ENCODE peak calls at places on chromosome 5, in six cellular contexts. One of them, this sample, is unnamed.

GRCh38 chr5:178398856-178399722 is 166.5 kb upstream of the PHYKPL start:
- DNase-seq in fibroblast of pulmonary artery: no peak
- DNase-seq in upper lobe of left lung: no peak
- DNase-seq in lower leg skin: peak
- DNase-seq in bronchial epithelial cell: no peak
- DNase-seq in upper lobe of right lung: peak
- DNase-seq in this sample: no peak

GRCh38 chr5:177389368-177390169 is 5.3 kb downstream of the SLC34A1 start:
- DNase-seq in upper lobe of left lung: peak
- DNase-seq in fibroblast of pulmonary artery: peak
- DNase-seq in bronchial epithelial cell: peak
- DNase-seq in lower leg skin: no peak
- DNase-seq in upper lobe of right lung: no peak
- DNase-seq in this sample: peak

GRCh38 chr5:54944364-54944763 is 41.0 kb downstream of the ESM1 start:
- DNase-seq in upper lobe of left lung: no peak
- DNase-seq in upper lobe of right lung: no peak
- DNase-seq in fibroblast of pulmonary artery: peak
- DNase-seq in lower leg skin: no peak
- DNase-seq in bronchial epithelial cell: peak
- DNase-seq in this sample: peak

GRCh38 chr5:147093138-147093537 is 141.7 kb upstream of the STK32A start:
- DNase-seq in bronchial epithelial cell: peak
- DNase-seq in upper lobe of right lung: no peak
- DNase-seq in upper lobe of left lung: no peak
- DNase-seq in lower leg skin: no peak
- DNase-seq in fibroblast of pulmonary artery: peak
- DNase-seq in this sample: peak

GRCh38 chr5:132839426-132840301 is 9.2 kb upstream of the SHROOM1 start:
- DNase-seq in bronchial epithelial cell: peak
- DNase-seq in fibroblast of pulmonary artery: peak
- DNase-seq in upper lobe of left lung: no peak
- DNase-seq in lower leg skin: no peak
- DNase-seq in upper lobe of right lung: peak
- DNase-seq in this sample: peak

GRCh38 chr5:180313677-180314076 is 21.8 kb upstream of the MAPK9 start:
- DNase-seq in bronchial epithelial cell: peak
- DNase-seq in upper lobe of left lung: peak
- DNase-seq in fibroblast of pulmonary artery: no peak
- DNase-seq in upper lobe of right lung: peak
- DNase-seq in lower leg skin: no peak
- DNase-seq in this sample: no peak

GRCh38 chr5:1314564-1314982 is 19.7 kb upstream of the TERT start:
- DNase-seq in upper lobe of left lung: peak
- DNase-seq in bronchial epithelial cell: no peak
- DNase-seq in lower leg skin: peak
- DNase-seq in upper lobe of right lung: peak
- DNase-seq in fibroblast of pulmonary artery: no peak
- DNase-seq in this sample: no peak

GRCh38 chr5:140322751-140323731 is 20.1 kb upstream of the PFDN1 start:
- DNase-seq in fibroblast of pulmonary artery: peak
- DNase-seq in bronchial epithelial cell: peak
- DNase-seq in lower leg skin: peak
- DNase-seq in upper lobe of right lung: no peak
- DNase-seq in upper lobe of left lung: peak
- DNase-seq in this sample: peak

DNA sequence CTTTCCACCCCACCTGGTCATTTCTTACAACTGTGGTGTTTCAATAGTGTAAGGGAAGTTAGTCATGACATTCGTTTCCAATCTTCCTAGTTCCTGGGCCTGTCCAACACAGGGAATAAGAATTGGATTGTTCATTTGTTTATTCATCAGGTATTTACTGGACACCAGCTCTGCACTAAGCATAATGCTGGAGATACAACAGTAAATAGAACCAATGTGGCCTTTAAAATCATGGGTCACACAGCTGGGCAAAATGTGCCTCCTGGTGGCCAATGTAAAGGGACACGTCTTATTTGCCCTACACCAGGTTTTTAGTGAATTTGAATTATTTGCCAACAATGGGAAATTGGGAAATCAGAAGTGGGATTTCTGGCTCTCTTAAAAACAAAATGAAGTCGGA is 10.4 kb downstream of the ABLIM3 start:
- DNase-seq in fibroblast of pulmonary artery: peak
- DNase-seq in lower leg skin: no peak
- DNase-seq in bronchial epithelial cell: no peak
- DNase-seq in upper lobe of left lung: no peak
- DNase-seq in upper lobe of right lung: no peak
- DNase-seq in this sample: no peak
- TF ChIP-seq CTCF in fibroblast of pulmonary artery: peak
- TF ChIP-seq CTCF in lower leg skin: no peak
- TF ChIP-seq CTCF in bronchial epithelial cell: peak
- TF ChIP-seq CTCF in upper lobe of left lung: no peak
- TF ChIP-seq CTCF in upper lobe of right lung: no peak
- TF ChIP-seq CTCF in this sample: peak

GRCh38 chr5:170632985-170633234 is 129.1 kb downstream of the KCNIP1 start:
- DNase-seq in upper lobe of left lung: peak
- DNase-seq in lower leg skin: no peak
- DNase-seq in bronchial epithelial cell: no peak
- DNase-seq in fibroblast of pulmonary artery: no peak
- DNase-seq in upper lobe of right lung: peak
- DNase-seq in this sample: no peak

GRCh38 chr5:170631471-170632195 is 127.8 kb downstream of the KCNIP1 start:
- DNase-seq in fibroblast of pulmonary artery: no peak
- DNase-seq in upper lobe of right lung: peak
- DNase-seq in upper lobe of left lung: no peak
- DNase-seq in lower leg skin: peak
- DNase-seq in bronchial epithelial cell: no peak
- DNase-seq in this sample: no peak

GRCh38 chr5:170632266-170632984 is 128.6 kb downstream of the KCNIP1 start:
- DNase-seq in lower leg skin: no peak
- DNase-seq in upper lobe of left lung: no peak
- DNase-seq in bronchial epithelial cell: no peak
- DNase-seq in fibroblast of pulmonary artery: no peak
- DNase-seq in upper lobe of right lung: peak
- DNase-seq in this sample: no peak

GRCh38 chr5:170634236-170634990 is 130.6 kb downstream of the KCNIP1 start:
- DNase-seq in fibroblast of pulmonary artery: no peak
- DNase-seq in bronchial epithelial cell: no peak
- DNase-seq in lower leg skin: peak
- DNase-seq in upper lobe of left lung: no peak
- DNase-seq in upper lobe of right lung: no peak
- DNase-seq in this sample: no peak

GRCh38 chr5:170633235-170634041 is 129.6 kb downstream of the KCNIP1 start:
- DNase-seq in upper lobe of left lung: no peak
- DNase-seq in upper lobe of right lung: peak
- DNase-seq in fibroblast of pulmonary artery: peak
- DNase-seq in bronchial epithelial cell: peak
- DNase-seq in lower leg skin: peak
- DNase-seq in this sample: peak
- H3K4me3 ChIP-seq in upper lobe of left lung: peak
- H3K4me3 ChIP-seq in upper lobe of right lung: peak
- H3K4me3 ChIP-seq in fibroblast of pulmonary artery: peak
- H3K4me3 ChIP-seq in bronchial epithelial cell: no peak
- H3K4me3 ChIP-seq in lower leg skin: no peak
- H3K4me3 ChIP-seq in this sample: peak

DNA sequence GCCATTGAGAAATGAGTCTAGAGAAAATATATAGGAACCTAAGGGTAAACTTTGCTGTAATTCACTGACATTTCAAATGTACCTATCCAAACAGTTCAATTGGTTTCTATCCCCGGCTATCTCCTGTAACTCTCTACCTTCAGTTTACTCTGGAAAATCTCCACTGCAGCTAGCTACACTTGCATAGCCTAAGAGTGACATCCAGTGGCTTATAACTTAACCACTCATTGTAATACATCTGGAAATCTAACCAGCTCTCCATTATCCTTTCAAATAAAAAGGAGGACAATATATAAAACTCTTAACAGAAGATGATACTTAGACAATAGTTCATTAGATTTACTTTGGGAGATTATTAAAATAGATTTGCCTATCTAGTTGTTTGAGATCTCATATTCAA is 35.3 kb upstream of the SPDL1 start:
- DNase-seq in upper lobe of left lung: no peak
- DNase-seq in lower leg skin: no peak
- DNase-seq in fibroblast of pulmonary artery: peak
- DNase-seq in bronchial epithelial cell: peak
- DNase-seq in upper lobe of right lung: no peak
- DNase-seq in this sample: peak
- TF ChIP-seq CTCF in upper lobe of left lung: no peak
- TF ChIP-seq CTCF in lower leg skin: no peak
- TF ChIP-seq CTCF in fibroblast of pulmonary artery: peak
- TF ChIP-seq CTCF in bronchial epithelial cell: peak
- TF ChIP-seq CTCF in upper lobe of right lung: peak
- TF ChIP-seq CTCF in this sample: peak

DNA sequence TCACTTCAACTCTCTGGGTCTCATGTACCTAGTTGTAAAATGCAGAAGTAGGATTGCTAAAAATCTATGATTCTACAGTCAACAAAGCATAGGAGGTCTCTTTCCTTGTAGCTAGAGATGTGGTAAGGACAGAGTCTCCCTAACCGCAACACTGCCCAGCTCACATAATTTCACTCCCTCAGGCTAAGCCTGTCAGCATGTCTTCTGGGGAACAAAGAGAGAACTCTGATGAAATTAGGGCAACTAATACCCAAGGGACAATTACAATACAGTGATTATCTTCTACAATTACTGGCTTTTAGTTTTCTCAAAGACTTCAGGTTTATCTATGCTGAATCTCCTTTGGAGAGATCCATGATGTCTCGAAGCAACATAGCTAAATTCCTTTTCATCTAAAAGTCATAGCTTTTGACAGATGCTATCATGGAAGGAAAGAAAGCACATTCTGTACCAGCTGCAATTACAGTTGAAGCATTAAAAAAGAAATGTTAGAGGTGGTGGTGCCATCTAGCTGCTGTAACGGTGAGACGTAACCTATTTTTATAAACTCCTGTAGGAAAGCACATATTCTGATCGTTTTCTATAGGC is 141.1 kb upstream of the TARS1 start:
- DNase-seq in upper lobe of right lung: no peak
- DNase-seq in upper lobe of left lung: no peak
- DNase-seq in fibroblast of pulmonary artery: peak
- DNase-seq in bronchial epithelial cell: peak
- DNase-seq in lower leg skin: no peak
- DNase-seq in this sample: peak
- H3K4me3 ChIP-seq in upper lobe of right lung: no peak
- H3K4me3 ChIP-seq in upper lobe of left lung: no peak
- H3K4me3 ChIP-seq in fibroblast of pulmonary artery: no peak
- H3K4me3 ChIP-seq in bronchial epithelial cell: no peak
- H3K4me3 ChIP-seq in lower leg skin: no peak
- H3K4me3 ChIP-seq in this sample: no peak

DNA sequence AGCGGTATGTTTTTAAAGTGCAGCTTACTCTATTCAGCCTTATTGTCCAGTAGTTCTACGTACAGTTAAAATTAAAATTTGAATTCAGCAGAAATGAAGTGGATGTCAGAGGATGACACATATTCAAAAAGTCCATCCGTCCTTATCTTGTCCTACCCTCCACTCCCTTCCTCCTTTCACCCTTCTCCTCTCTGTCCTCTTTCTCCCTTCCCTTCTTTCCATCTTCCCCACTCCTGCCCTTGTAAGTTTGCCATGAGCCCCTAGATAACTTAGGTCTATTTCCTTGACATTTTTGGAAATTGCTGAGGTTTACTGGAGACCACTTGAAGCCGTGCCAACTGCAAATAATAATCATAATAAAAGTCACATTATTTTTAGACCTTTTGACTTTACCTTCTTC is 67.6 kb downstream of the TRIO start:
- DNase-seq in upper lobe of right lung: no peak
- DNase-seq in lower leg skin: no peak
- DNase-seq in bronchial epithelial cell: no peak
- DNase-seq in upper lobe of left lung: no peak
- DNase-seq in fibroblast of pulmonary artery: no peak
- DNase-seq in this sample: no peak
- TF ChIP-seq CTCF in upper lobe of right lung: no peak
- TF ChIP-seq CTCF in lower leg skin: no peak
- TF ChIP-seq CTCF in bronchial epithelial cell: no peak
- TF ChIP-seq CTCF in upper lobe of left lung: no peak
- TF ChIP-seq CTCF in fibroblast of pulmonary artery: no peak
- TF ChIP-seq CTCF in this sample: no peak

DNA sequence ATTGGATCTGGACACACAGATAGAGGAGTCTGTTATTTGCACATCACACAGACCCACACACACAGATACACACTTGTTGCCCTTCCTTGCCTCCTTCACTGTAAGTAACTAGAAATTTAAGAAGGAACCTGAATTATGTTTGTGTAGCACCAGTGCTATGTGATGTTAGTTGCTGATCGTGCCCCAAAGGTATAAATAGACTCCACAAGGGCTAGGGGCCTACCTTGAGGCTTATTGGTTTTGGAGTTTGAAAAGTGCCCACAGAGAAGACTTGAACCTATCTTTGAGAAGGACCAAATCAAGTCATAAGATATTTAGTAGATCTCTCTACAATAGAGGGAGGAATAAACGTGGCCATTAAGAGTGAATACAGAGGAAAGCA is 8.8 kb upstream of the TGFBI start:
- DNase-seq in lower leg skin: peak
- DNase-seq in fibroblast of pulmonary artery: no peak
- DNase-seq in upper lobe of left lung: no peak
- DNase-seq in upper lobe of right lung: no peak
- DNase-seq in bronchial epithelial cell: no peak
- DNase-seq in this sample: no peak
- H3K4me3 ChIP-seq in lower leg skin: no peak
- H3K4me3 ChIP-seq in fibroblast of pulmonary artery: no peak
- H3K4me3 ChIP-seq in upper lobe of left lung: no peak
- H3K4me3 ChIP-seq in upper lobe of right lung: no peak
- H3K4me3 ChIP-seq in bronchial epithelial cell: no peak
- H3K4me3 ChIP-seq in this sample: no peak

DNA sequence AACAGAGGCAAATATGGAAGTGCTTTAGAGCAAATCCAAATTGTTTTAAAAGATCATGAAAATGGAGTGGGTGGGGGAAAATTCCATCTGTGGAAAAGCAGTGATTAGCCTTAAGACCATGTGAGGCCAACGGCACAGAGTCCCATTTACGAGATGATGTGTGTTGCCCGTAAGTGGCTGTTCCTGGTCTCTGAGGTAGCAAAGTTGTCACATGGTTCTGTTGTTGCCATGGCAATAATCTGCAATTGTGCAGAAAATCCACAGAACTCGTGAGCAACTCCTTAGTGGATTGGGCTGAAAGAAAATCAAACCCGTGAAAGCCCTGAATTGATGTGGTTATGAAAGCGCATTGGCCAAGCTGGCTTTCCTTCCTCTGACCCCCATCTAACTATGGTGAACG is 614.7 kb downstream of the EBF1 start:
- DNase-seq in upper lobe of right lung: no peak
- DNase-seq in upper lobe of left lung: no peak
- DNase-seq in bronchial epithelial cell: no peak
- DNase-seq in fibroblast of pulmonary artery: no peak
- DNase-seq in lower leg skin: no peak
- DNase-seq in this sample: no peak
- TF ChIP-seq CTCF in upper lobe of right lung: no peak
- TF ChIP-seq CTCF in upper lobe of left lung: no peak
- TF ChIP-seq CTCF in bronchial epithelial cell: no peak
- TF ChIP-seq CTCF in fibroblast of pulmonary artery: no peak
- TF ChIP-seq CTCF in lower leg skin: no peak
- TF ChIP-seq CTCF in this sample: no peak